ENCODE peak calls at places on chromosomes 7 and 10, in eight cellular contexts. Q, D, X, P, G, T, Y and S are unnamed samples.

GRCh38 chr10:127463548-127463947 is 85.6 kb upstream of the NPS start:
- DNase-seq in Q (no peak), X (no peak), D (no peak), T (no peak), G (no peak), P (no peak), Y (no peak), S (no peak)

GRCh38 chr7:10973942-10974716 is 457 bp downstream of the PHF14 start:
- DNase-seq in Q (no peak), P (no peak), D (no peak), T (no peak), X (no peak), G (no peak), Y (peak), S (peak)

GRCh38 chr7:83852136-83852535 is 203.2 kb upstream of the SEMA3E start:
- DNase-seq in Q (no peak), G (no peak), T (no peak), Y (no peak), X (no peak), D (no peak), P (no peak), S (no peak)

GRCh38 chr10:86964847-86965190 is 3.5 kb upstream of the ADIRF start:
- DNase-seq in X (no peak), Y (no peak), P (no peak), D (no peak), T (no peak), G (no peak), Q (no peak), S (no peak)

GRCh38 chr7:37740398-37740797 is 56.8 kb downstream of the GPR141 start:
- DNase-seq in T (no peak), G (no peak), P (no peak), Y (no peak), Q (no peak), X (no peak), D (no peak), S (no peak)

GRCh38 chr10:115093286-115093775 is at the start of gene ATRNL1:
- DNase-seq in Q (no peak), D (no peak), Y (no peak), G (peak), X (no peak), P (no peak), T (no peak), S (no peak)

GRCh38 chr10:14757394-14757793 is 17.3 kb downstream of the FAM107B start:
- DNase-seq in P (no peak), Y (no peak), G (no peak), Q (no peak), X (no peak), D (no peak), T (no peak), S (no peak)

GRCh38 chr10:130921461-130921860 is 390.1 kb downstream of the TCERG1L start:
- DNase-seq in G (no peak), X (no peak), T (no peak), Y (no peak), Q (no peak), D (no peak), P (no peak), S (no peak)

GRCh38 chr10:51804861-51805260 is 105.5 kb upstream of the CSTF2T start:
- DNase-seq in X (peak), P (no peak), Q (no peak), G (no peak), T (no peak), D (peak), Y (no peak), S (no peak)

GRCh38 chr7:36084485-36085091 is 68.5 kb upstream of the EEPD1 start:
- DNase-seq in X (peak), P (no peak), G (no peak), T (no peak), D (no peak), Q (no peak), Y (no peak), S (peak)

GRCh38 chr10:69451784-69452251 is 553 bp downstream of the TSPAN15 start:
- DNase-seq in P (no peak), X (no peak), Y (no peak), T (no peak), Q (no peak), D (no peak), G (no peak), S (no peak)

GRCh38 chr10:61316866-61317265 is 136.3 kb downstream of the TMEM26 start:
- DNase-seq in P (no peak), Y (no peak), D (no peak), G (no peak), Q (no peak), T (no peak), X (no peak), S (no peak)

GRCh38 chr7:99340659-99341058 is 15.0 kb downstream of the ARPC1A start:
- DNase-seq in Y (no peak), P (no peak), Q (no peak), X (no peak), G (no peak), D (no peak), T (no peak), S (no peak)

GRCh38 chr7:109322833-109323232 is 753.2 kb downstream of the DNAJB9 start:
- DNase-seq in D (no peak), X (no peak), P (no peak), Q (no peak), T (no peak), Y (no peak), G (no peak), S (no peak)

GRCh38 chr10:71748671-71749191 is 24.6 kb downstream of the VSIR start:
- DNase-seq in D (no peak), X (no peak), P (peak), Q (peak), T (no peak), G (no peak), Y (peak), S (no peak)

GRCh38 chr7:24440851-24441250 is 132.4 kb upstream of the PALS2 start:
- DNase-seq in Q (no peak), T (no peak), G (no peak), X (no peak), D (no peak), P (no peak), Y (no peak), S (no peak)

GRCh38 chr7:157767466-157767865 is 430.7 kb downstream of the DNAJB6 start:
- DNase-seq in D (no peak), P (no peak), G (no peak), T (no peak), Q (no peak), X (no peak), Y (no peak), S (no peak)

GRCh38 chr10:69220041-69220451 is at the start of gene HKDC1:
- DNase-seq in G (no peak), P (no peak), D (no peak), T (no peak), Y (no peak), X (no peak), Q (no peak), S (no peak)

GRCh38 chr10:99834410-99834809 is 52.0 kb downstream of the ABCC2 start:
- DNase-seq in Y (no peak), D (no peak), G (peak), Q (no peak), P (no peak), X (peak), T (peak), S (peak)

GRCh38 chr7:42014625-42015412 is 222.2 kb downstream of the GLI3 start:
- DNase-seq in D (no peak), Q (no peak), X (no peak), Y (no peak), G (no peak), T (no peak), P (peak), S (no peak)

GRCh38 chr10:35043796-35044344 is 46.3 kb downstream of the CUL2 start:
- DNase-seq in D (no peak), Q (no peak), G (no peak), T (no peak), X (no peak), Y (no peak), P (no peak), S (no peak)

GRCh38 chr7:79319369-79319768 is 134.1 kb downstream of the MAGI2 start:
- DNase-seq in G (no peak), P (no peak), Y (no peak), X (no peak), T (no peak), Q (no peak), D (no peak), S (no peak)

GRCh38 chr10:24360286-24361127 is 151.6 kb downstream of the KIAA1217 start:
- DNase-seq in G (peak), P (no peak), Q (peak), Y (no peak), X (no peak), D (peak), T (no peak), S (no peak)

GRCh38 chr7:42107484-42107883 is 129.5 kb downstream of the GLI3 start:
- DNase-seq in P (no peak), Q (no peak), G (no peak), Y (no peak), X (no peak), T (no peak), D (no peak), S (no peak)

GRCh38 chr10:79409038-79410035 is 36.1 kb downstream of the ZCCHC24 start:
- DNase-seq in Y (no peak), Q (peak), D (no peak), P (no peak), G (no peak), T (no peak), X (no peak), S (no peak)

GRCh38 chr7:7761340-7761973 is 43.0 kb upstream of the RPA3 start:
- DNase-seq in Q (no peak), X (peak), D (no peak), Y (no peak), G (no peak), T (no peak), P (no peak), S (no peak)

GRCh38 chr10:109934958-109935793 is 11.9 kb upstream of the XPNPEP1 start:
- DNase-seq in G (no peak), Y (no peak), D (no peak), P (no peak), Q (no peak), T (peak), X (no peak), S (no peak)

GRCh38 chr7:44305564-44306507 is 19.6 kb downstream of the CAMK2B start:
- DNase-seq in Q (no peak), T (no peak), P (no peak), Y (no peak), D (no peak), G (no peak), X (no peak), S (no peak)

GRCh38 chr10:124296813-124297788 is 121.6 kb downstream of the OAT start:
- DNase-seq in D (no peak), P (no peak), X (no peak), Q (no peak), T (no peak), Y (no peak), G (no peak), S (no peak)

GRCh38 chr7:26062240-26062603 is 89.8 kb upstream of the NFE2L3 start:
- DNase-seq in Q (no peak), G (no peak), T (no peak), D (no peak), P (no peak), Y (no peak), X (no peak), S (no peak)

GRCh38 chr10:4723860-4724259 is 102.1 kb upstream of the AKR1E2 start:
- DNase-seq in P (no peak), X (no peak), Y (no peak), G (no peak), Q (no peak), T (no peak), D (no peak), S (no peak)

GRCh38 chr10:24811906-24812305 is 88.2 kb upstream of the ARHGAP21 start:
- DNase-seq in D (no peak), P (no peak), Q (peak), T (no peak), X (no peak), G (no peak), Y (no peak), S (no peak)

GRCh38 chr10:86673827-86674581 is 5.7 kb downstream of the LDB3 start:
- DNase-seq in T (no peak), X (no peak), G (no peak), P (no peak), Q (peak), Y (no peak), D (no peak), S (no peak)

GRCh38 chr7:26159243-26159642 is 7.2 kb downstream of the NFE2L3 start:
- DNase-seq in Q (no peak), Y (no peak), X (no peak), D (no peak), P (no peak), T (no peak), G (no peak), S (no peak)

GRCh38 chr10:11357361-11357760 is 254.1 kb downstream of the USP6NL start:
- DNase-seq in T (no peak), Q (no peak), P (no peak), Y (no peak), X (no peak), D (no peak), G (no peak), S (no peak)

GRCh38 chr7:30062587-30062986 is 34.4 kb downstream of the PLEKHA8 start:
- DNase-seq in Q (no peak), T (no peak), G (no peak), P (no peak), X (no peak), Y (no peak), D (no peak), S (peak)

GRCh38 chr10:58593008-58593407 is 80.3 kb downstream of the BICC1 start:
- DNase-seq in X (no peak), Q (no peak), T (no peak), D (no peak), P (no peak), Y (no peak), G (no peak), S (no peak)

GRCh38 chr10:97914837-97915211 is 65.2 kb downstream of the GOLGA7B start:
- DNase-seq in Q (peak), Y (peak), T (no peak), G (peak), X (no peak), P (peak), D (no peak), S (peak)

GRCh38 chr7:68733219-68734143 is 864.8 kb upstream of the AUTS2 start:
- DNase-seq in T (no peak), G (no peak), Y (no peak), P (no peak), X (no peak), Q (no peak), D (no peak), S (no peak)